ENCODE peak calls at places on chromosomes 1 and 21, in six cellular contexts. R is adipocyte, T is kidney, Y is PC-3, J is DND-41, N is neuronal stem cell. F is an unnamed sample. For H3K4me1, the result is how much of the 10 kb centered on the place peaks cover.

GRCh38 chr1:92708368-92708950 is 76.4 kb downstream of the EVI5 start:
- DNase-seq in N (no peak), Y (no peak), J (no peak), T (no peak), R (no peak), F (no peak)

GRCh38 chr1:151716771-151717631 is at the start of gene CELF3:
- DNase-seq in T (no peak), Y (no peak), R (peak), J (peak), N (peak), F (peak)

GRCh38 chr1:44501022-44501910 is 96.2 kb downstream of the RNF220 start:
- DNase-seq in T (no peak), Y (no peak), N (peak), R (no peak), J (no peak), F (peak)

GRCh38 chr1:200242379-200243041 is 167.3 kb downstream of the ZNF281 start:
- DNase-seq in J (no peak), N (peak), Y (no peak), R (peak), T (no peak), F (no peak)

GRCh38 chr1:203545032-203545816 is 51.3 kb downstream of the OPTC start:
- DNase-seq in R (no peak), T (no peak), N (no peak), J (no peak), Y (no peak), F (no peak)

GRCh38 chr1:93735722-93736121 is 54.1 kb upstream of the BCAR3 start:
- DNase-seq in T (no peak), N (no peak), Y (peak), R (peak), J (no peak), F (no peak)

GRCh38 chr1:155022927-155023236 is 10.7 kb downstream of the DCST2 start:
- DNase-seq in Y (peak), N (no peak), T (peak), J (no peak), R (no peak), F (no peak)

GRCh38 chr1:53681647-53682368 is 57.2 kb downstream of the GLIS1 start:
- DNase-seq in T (no peak), N (peak), R (no peak), J (peak), Y (peak), F (peak)

GRCh38 chr1:147821883-147822282 is 61.5 kb upstream of the GJA5 start:
- DNase-seq in R (no peak), N (no peak), Y (no peak), J (no peak), T (no peak), F (peak)

GRCh38 chr1:23627065-23627464 is 64.5 kb upstream of the RPL11 start:
- DNase-seq in J (no peak), R (no peak), T (no peak), N (no peak), Y (no peak), F (no peak)

GRCh38 chr1:171742577-171742922 is 685 bp upstream of the VAMP4 start:
- DNase-seq in R (peak), J (peak), Y (peak), T (no peak), N (no peak), F (no peak)

GRCh38 chr1:67752306-67752705 is 67.3 kb downstream of the GADD45A start:
- DNase-seq in N (no peak), T (no peak), Y (no peak), R (no peak), J (no peak), F (no peak)

GRCh38 chr1:212341090-212341489 is 55.9 kb downstream of the PPP2R5A start:
- DNase-seq in T (no peak), Y (no peak), R (peak), J (no peak), N (no peak), F (no peak)

GRCh38 chr1:168266644-168267186 is 14.0 kb upstream of the TBX19 start:
- DNase-seq in N (no peak), Y (peak), J (no peak), T (no peak), R (no peak), F (no peak)

GRCh38 chr1:108045370-108045950 is 80.5 kb upstream of the VAV3 start:
- DNase-seq in J (no peak), T (no peak), R (no peak), N (no peak), Y (no peak), F (no peak)

GRCh38 chr1:100785399-100786082 is 66.0 kb downstream of the VCAM1 start:
- DNase-seq in T (no peak), Y (peak), J (no peak), R (no peak), N (no peak), F (no peak)

GRCh38 chr1:151590961-151591360 is 20.9 kb upstream of the SNX27 start:
- DNase-seq in R (no peak), J (no peak), Y (no peak), T (no peak), N (no peak), F (no peak)

GRCh38 chr21:46243865-46244490 is 15.4 kb upstream of the LSS start:
- DNase-seq in N (no peak), J (no peak), Y (no peak), R (no peak), T (no peak), F (no peak)

GRCh38 chr1:3352952-3353331 is 101.5 kb upstream of the ARHGEF16 start:
- DNase-seq in Y (peak), J (no peak), T (peak), R (no peak), N (no peak), F (no peak)

GRCh38 chr1:165117482-165117881 is 239.0 kb downstream of the LMX1A start:
- DNase-seq in R (no peak), N (peak), Y (no peak), T (peak), J (no peak), F (peak)

GRCh38 chr21:40166291-40166843 is 299.1 kb downstream of the PCP4 start:
- DNase-seq in T (no peak), N (peak), J (no peak), R (no peak), Y (no peak), F (peak)

GRCh38 chr1:11571906-11572616 is 82.2 kb downstream of the FBXO2 start:
- DNase-seq in J (peak), Y (no peak), N (no peak), T (no peak), R (no peak), F (peak)

GRCh38 chr1:188386666-188387065 is 1557.9 kb downstream of the PLA2G4A start:
- DNase-seq in Y (no peak), N (no peak), R (no peak), J (no peak), T (no peak), F (no peak)

GRCh38 chr1:199305053-199305452 is 666.2 kb downstream of the PTPRC start:
- DNase-seq in R (no peak), T (no peak), J (no peak), Y (no peak), N (no peak), F (no peak)

GRCh38 chr1:66468712-66469111 is 65.2 kb upstream of the SGIP1 start:
- DNase-seq in Y (no peak), J (no peak), T (no peak), N (no peak), R (no peak), F (no peak)
- H3K4me1 ChIP-seq in Y (under half), J (under half), T (under half), N (under half), R (under half), F (under half)

DNA sequence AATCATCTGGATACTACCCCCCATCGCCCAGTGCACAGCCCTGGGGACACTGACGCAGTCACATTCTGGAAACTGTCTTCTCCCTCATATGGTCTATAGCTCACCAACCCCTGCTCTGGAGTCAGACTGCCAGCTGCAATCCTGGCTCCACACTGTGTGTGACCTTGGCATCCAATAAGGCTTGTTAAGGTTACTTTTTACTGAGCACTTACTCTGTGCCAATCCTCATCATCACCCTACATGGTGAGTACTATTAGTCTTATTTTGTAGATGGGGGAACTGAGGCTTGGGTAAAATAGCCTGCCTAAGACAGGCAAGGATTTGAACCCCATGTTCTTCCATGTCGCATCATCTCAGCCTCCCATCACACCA is 34.9 kb downstream of the AHDC1 start:
- DNase-seq in N (no peak), J (no peak), R (no peak), Y (no peak), T (no peak), F (no peak)
- H3K9ac ChIP-seq in N (no peak), J (no peak), R (no peak), Y (no peak), T (no peak), F (no peak)

GRCh38 chr1:156104065-156104810 is 10.3 kb upstream of the LMNA start:
- DNase-seq in R (peak), N (no peak), Y (peak), J (no peak), T (peak), F (peak)
- H3K4me3 ChIP-seq in R (peak), N (no peak), Y (no peak), J (no peak), T (no peak), F (no peak)

GRCh38 chr1:201716742-201717135 is 112.2 kb upstream of the IPO9 start:
- DNase-seq in R (no peak), T (no peak), N (no peak), J (no peak), Y (no peak), F (no peak)
- H3K4me1 ChIP-seq in R (half or more), T (under half), N (under half), J (under half), Y (under half), F (under half)

DNA sequence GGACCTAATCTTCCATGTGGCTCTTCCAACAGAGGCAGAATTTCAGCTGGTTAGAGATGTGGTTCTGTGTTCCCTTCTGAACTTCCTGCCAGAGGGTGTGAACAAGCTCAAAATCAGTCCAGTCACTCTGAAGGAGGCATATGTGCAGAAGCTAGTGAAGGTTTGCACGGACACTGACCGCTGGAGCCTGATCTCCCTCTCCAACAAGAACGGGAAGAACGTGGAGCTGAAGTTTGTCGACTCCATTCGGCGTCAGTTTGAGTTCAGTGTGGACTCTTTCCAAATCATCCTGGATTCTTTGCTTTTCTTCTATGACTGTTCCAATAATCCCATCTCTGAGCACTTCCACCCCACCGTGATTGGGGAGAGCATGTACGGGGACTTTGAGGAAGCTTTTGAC is 17.3 kb downstream of the TENT5C start:
- DNase-seq in N (no peak), R (no peak), T (no peak), Y (no peak), J (no peak), F (no peak)
- H3K9ac ChIP-seq in N (no peak), R (no peak), T (no peak), Y (no peak), J (no peak), F (no peak)

GRCh38 chr1:218350909-218351616 is 5.9 kb downstream of the TGFB2 start:
- DNase-seq in Y (peak), N (no peak), T (no peak), R (peak), J (no peak), F (no peak)
- H3K4me3 ChIP-seq in Y (peak), N (no peak), T (peak), R (peak), J (no peak), F (no peak)

DNA sequence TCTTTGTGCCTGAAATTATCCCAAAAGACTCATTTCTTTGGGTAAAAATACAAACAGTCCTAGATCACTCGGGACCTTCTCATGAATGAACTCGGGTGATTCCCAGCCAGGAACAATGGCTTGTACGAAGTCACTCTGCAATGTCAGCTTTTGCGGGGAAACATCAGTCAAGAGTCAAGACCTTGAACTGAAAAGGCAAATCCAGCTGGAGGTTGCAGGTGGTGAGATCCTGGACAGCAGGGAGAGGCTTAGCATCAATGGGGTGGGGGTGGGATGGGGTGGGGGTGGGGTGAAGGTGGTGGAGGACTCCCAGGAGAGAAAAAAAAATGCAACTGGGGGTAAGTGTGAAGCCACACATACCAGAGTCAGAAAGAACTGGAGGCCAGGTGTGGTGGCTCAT is 115.0 kb upstream of the SLC25A33 start:
- DNase-seq in T (no peak), J (peak), N (no peak), R (no peak), Y (no peak), F (no peak)
- H3K4me1 ChIP-seq in T (under half), J (half or more), N (under half), R (under half), Y (under half), F (under half)